ENCODE peak calls at places on chromosomes 3 and 15, in nine cellular contexts. D is body of pancreas; V is endothelial cell of umbilical vein; A is T follicular helper cell; G is stimulated activated CD8-positive, alpha-beta memory T cell treated with anti-CD3 and anti-CD28 coated beads, Interleukin-2, amount 100 ng/mL, for 48 hours; F is central memory CD4-positive, alpha-beta T cell; X is fibroblast of pulmonary artery; Z is substantia nigra; C is Ammon's horn. W is an unnamed sample.

GRCh38 chr3:8724108-8724752 is 9.4 kb upstream of the CAV3 start:
- DNase-seq in A (no peak), F (no peak), C (no peak), G (no peak), D (no peak), V (no peak), X (no peak), Z (no peak), W (no peak)

GRCh38 chr3:69282191-69282590 is 103.7 kb downstream of the FRMD4B start:
- DNase-seq in V (peak), A (no peak), Z (no peak), C (peak), D (no peak), F (no peak), X (no peak), G (peak), W (no peak)

GRCh38 chr15:25504307-25504706 is 65.5 kb upstream of the UBE3A start:
- DNase-seq in Z (no peak), V (no peak), F (no peak), G (no peak), C (peak), D (no peak), A (no peak), X (no peak), W (no peak)

GRCh38 chr3:177468816-177469590 is 271.7 kb upstream of the TBL1XR1 start:
- DNase-seq in Z (no peak), A (no peak), V (no peak), D (no peak), F (no peak), G (no peak), X (peak), C (no peak), W (no peak)

GRCh38 chr15:48265145-48265544 is 59.0 kb downstream of the SLC12A1 start:
- DNase-seq in C (no peak), V (no peak), A (no peak), Z (no peak), X (no peak), D (no peak), F (no peak), G (no peak), W (no peak)

GRCh38 chr15:74010929-74011540 is 16.5 kb downstream of the PML start:
- DNase-seq in A (no peak), D (no peak), G (no peak), X (peak), C (no peak), F (no peak), V (peak), Z (no peak), W (no peak)

GRCh38 chr3:36993326-36994283 is at the start of gene MLH1:
- DNase-seq in C (peak), G (peak), D (peak), Z (no peak), F (peak), V (peak), A (peak), X (peak), W (peak)

GRCh38 chr15:63134245-63134644 is 12.6 kb downstream of the LACTB start:
- DNase-seq in D (no peak), F (no peak), Z (no peak), A (no peak), X (no peak), C (no peak), G (no peak), V (peak), W (no peak)

GRCh38 chr3:132730891-132731580 is 8.8 kb upstream of the NPHP3 start:
- DNase-seq in G (no peak), V (peak), F (no peak), C (peak), D (no peak), Z (no peak), X (peak), A (no peak), W (no peak)

GRCh38 chr3:33826688-33827087 is 28.3 kb downstream of the PDCD6IP start:
- DNase-seq in A (no peak), V (no peak), F (no peak), X (peak), G (no peak), D (no peak), C (no peak), Z (no peak), W (no peak)

GRCh38 chr3:38645076-38645475 is 4.4 kb downstream of the SCN5A start:
- DNase-seq in X (no peak), D (no peak), A (no peak), Z (no peak), F (no peak), G (no peak), C (no peak), V (no peak), W (no peak)

GRCh38 chr15:59817834-59818233 is 128.7 kb upstream of the BNIP2 start:
- DNase-seq in A (no peak), C (no peak), X (no peak), Z (no peak), G (no peak), V (no peak), D (no peak), F (no peak), W (no peak)

GRCh38 chr15:40845511-40846284 is 1.9 kb downstream of the SPINT1 start:
- DNase-seq in X (no peak), C (no peak), D (peak), V (no peak), Z (no peak), F (no peak), G (no peak), A (no peak), W (no peak)

GRCh38 chr3:157063926-157064325 is 96.0 kb downstream of the CCNL1 start:
- DNase-seq in G (no peak), D (no peak), Z (no peak), A (no peak), X (no peak), C (peak), F (no peak), V (no peak), W (no peak)

GRCh38 chr15:55802600-55803376 is 59.8 kb upstream of the PRTG start:
- DNase-seq in Z (no peak), V (no peak), F (no peak), G (no peak), C (no peak), X (no peak), D (no peak), A (no peak), W (no peak)